ENCODE peak calls at places on chromosomes 12 and 14, in nine cellular contexts. M, F, E, B, N, W, U, X and Z are unnamed samples.

GRCh38 chr12:85955127-85955526 is 81.0 kb downstream of the NTS start:
- DNase-seq in M (peak; percentile 4), F (peak; percentile 3), E (peak; percentile 25), B (no peak), N (no peak), W (no peak), U (peak; percentile 25), X (peak; percentile 3), Z (no peak)

GRCh38 chr14:83566567-83566966 is 1963.4 kb upstream of the FLRT2 start:
- DNase-seq in M (no peak), F (no peak), E (no peak), B (no peak), N (no peak), W (no peak), U (no peak), X (no peak), Z (no peak)

GRCh38 chr12:54257332-54257731 is 22.6 kb downstream of the CBX5 start:
- DNase-seq in M (no peak), F (no peak), E (no peak), B (no peak), N (no peak), W (no peak), U (no peak), X (no peak), Z (no peak)

GRCh38 chr12:104340177-104340576 is 36.6 kb downstream of the EID3 start:
- DNase-seq in M (no peak), F (peak; percentile 42), E (no peak), B (no peak), N (no peak), W (no peak), U (no peak), X (no peak), Z (no peak)

GRCh38 chr14:69716483-69717187 is 50.3 kb upstream of the SRSF5 start:
- DNase-seq in M (no peak), F (peak; percentile 90), E (peak; percentile 53), B (peak; percentile 55), N (peak; percentile 68), W (peak; percentile 34), U (no peak), X (no peak), Z (no peak)

GRCh38 chr12:113514602-113515001 is 42.9 kb upstream of the LHX5 start:
- DNase-seq in M (no peak), F (no peak), E (no peak), B (no peak), N (no peak), W (no peak), U (no peak), X (no peak), Z (no peak)

GRCh38 chr12:124306686-124307555 is 12.0 kb downstream of the RFLNA start:
- DNase-seq in M (no peak), F (no peak), E (no peak), B (no peak), N (no peak), W (no peak), U (no peak), X (no peak), Z (no peak)

GRCh38 chr12:123748661-123749060 is 13.4 kb upstream of the DNAH10 start:
- DNase-seq in M (no peak), F (peak; percentile 48), E (peak; percentile 37), B (no peak), N (no peak), W (no peak), U (no peak), X (no peak), Z (no peak)

GRCh38 chr14:70808023-70808401 is 1.3 kb downstream of the MAP3K9 start:
- DNase-seq in M (peak; percentile 54), F (no peak), E (peak; percentile 66), B (peak; percentile 57), N (peak; percentile 67), W (peak; percentile 58), U (peak; percentile 85), X (peak; percentile 59), Z (peak; percentile 41)

GRCh38 chr12:112325648-112326207 is 56.5 kb downstream of the HECTD4 start:
- DNase-seq in M (no peak), F (no peak), E (no peak), B (no peak), N (no peak), W (no peak), U (no peak), X (no peak), Z (no peak)

GRCh38 chr12:5442251-5443006 is 10.5 kb downstream of the NTF3 start:
- DNase-seq in M (peak; percentile 55), F (peak; percentile 78), E (peak; percentile 51), B (peak; percentile 62), N (peak; percentile 17), W (peak; percentile 28), U (peak; percentile 64), X (peak; percentile 39), Z (peak; percentile 42)

GRCh38 chr12:62660763-62661162 is 194.1 kb downstream of the MON2 start:
- DNase-seq in M (no peak), F (peak; percentile 87), E (peak; percentile 75), B (no peak), N (peak; percentile 28), W (no peak), U (no peak), X (no peak), Z (no peak)

GRCh38 chr12:89225401-89225800 is 126.9 kb downstream of the DUSP6 start:
- DNase-seq in M (no peak), F (peak; percentile 93), E (peak; percentile 86), B (peak; percentile 40), N (peak; percentile 53), W (no peak), U (no peak), X (peak; percentile 81), Z (no peak)

GRCh38 chr12:79591988-79592387 is 98.8 kb downstream of the PAWR start:
- DNase-seq in M (no peak), F (peak; percentile 9), E (peak; percentile 28), B (no peak), N (no peak), W (no peak), U (no peak), X (no peak), Z (no peak)

GRCh38 chr12:123949118-123949774 is 23.4 kb downstream of the CCDC92 start:
- DNase-seq in M (no peak), F (no peak), E (no peak), B (peak; percentile 37), N (no peak), W (no peak), U (no peak), X (no peak), Z (no peak)

GRCh38 chr14:91891721-91892220 is 24.4 kb upstream of the TC2N start:
- DNase-seq in M (no peak), F (peak; percentile 75), E (no peak), B (no peak), N (no peak), W (no peak), U (no peak), X (no peak), Z (no peak)

GRCh38 chr12:116346751-116347150 is 69.3 kb upstream of the MED13L start:
- DNase-seq in M (no peak), F (peak; percentile 92), E (peak; percentile 81), B (peak; percentile 53), N (peak; percentile 23), W (no peak), U (no peak), X (no peak), Z (no peak)

GRCh38 chr12:71397433-71397954 is 42.1 kb upstream of the LGR5 start:
- DNase-seq in M (no peak), F (peak; percentile 42), E (peak; percentile 92), B (no peak), N (no peak), W (no peak), U (no peak), X (no peak), Z (no peak)
- H3K4me3 ChIP-seq in M (no peak overlapping the region), F (no peak overlapping the region), E (no peak overlapping the region), B (no peak overlapping the region), N (no peak overlapping the region), W (no peak overlapping the region), U (no peak overlapping the region), X (no peak overlapping the region), Z (no peak overlapping the region)

GRCh38 chr14:75469606-75470237 is 41.9 kb downstream of the JDP2 start:
- DNase-seq in M (no peak), F (peak; percentile 50), E (peak; percentile 32), B (no peak), N (no peak), W (no peak), U (no peak), X (no peak), Z (no peak)
- H3K9me2 ChIP-seq in M (no peaks in the 10 kb centered on the region), F (no peaks in the 10 kb centered on the region), E (no peaks in the 10 kb centered on the region), B (no peaks in the 10 kb centered on the region), N (no peaks in the 10 kb centered on the region), W (no peaks in the 10 kb centered on the region), U (no peaks in the 10 kb centered on the region), X (no peaks in the 10 kb centered on the region), Z (no peaks in the 10 kb centered on the region)

GRCh38 chr12:55824726-55825125 is 4.7 kb downstream of the DNAJC14 start:
- DNase-seq in M (no peak), F (no peak), E (no peak), B (no peak), N (no peak), W (no peak), U (no peak), X (no peak), Z (no peak)
- H3K4me3 ChIP-seq in M (no peak overlapping the region), F (no peak overlapping the region), E (peak overlapping the region; percentile 29), B (no peak overlapping the region), N (no peak overlapping the region), W (no peak overlapping the region), U (no peak overlapping the region), X (no peak overlapping the region), Z (peak overlapping the region; percentile 96)

GRCh38 chr12:68912916-68913315 is 20.1 kb downstream of the CPM start:
- DNase-seq in M (no peak), F (peak; percentile 16), E (no peak), B (no peak), N (no peak), W (no peak), U (no peak), X (no peak), Z (no peak)

GRCh38 chr12:68913682-68914081 is 19.3 kb downstream of the CPM start:
- DNase-seq in M (no peak), F (no peak), E (no peak), B (no peak), N (no peak), W (no peak), U (no peak), X (no peak), Z (no peak)

GRCh38 chr12:68910128-68910527 is 22.8 kb downstream of the CPM start:
- DNase-seq in M (no peak), F (peak; percentile 40), E (peak; percentile 71), B (no peak), N (no peak), W (no peak), U (no peak), X (no peak), Z (no peak)

GRCh38 chr12:68908076-68908475 is 24.9 kb downstream of the CPM start:
- DNase-seq in M (no peak), F (no peak), E (no peak), B (no peak), N (no peak), W (no peak), U (no peak), X (no peak), Z (no peak)

DNA sequence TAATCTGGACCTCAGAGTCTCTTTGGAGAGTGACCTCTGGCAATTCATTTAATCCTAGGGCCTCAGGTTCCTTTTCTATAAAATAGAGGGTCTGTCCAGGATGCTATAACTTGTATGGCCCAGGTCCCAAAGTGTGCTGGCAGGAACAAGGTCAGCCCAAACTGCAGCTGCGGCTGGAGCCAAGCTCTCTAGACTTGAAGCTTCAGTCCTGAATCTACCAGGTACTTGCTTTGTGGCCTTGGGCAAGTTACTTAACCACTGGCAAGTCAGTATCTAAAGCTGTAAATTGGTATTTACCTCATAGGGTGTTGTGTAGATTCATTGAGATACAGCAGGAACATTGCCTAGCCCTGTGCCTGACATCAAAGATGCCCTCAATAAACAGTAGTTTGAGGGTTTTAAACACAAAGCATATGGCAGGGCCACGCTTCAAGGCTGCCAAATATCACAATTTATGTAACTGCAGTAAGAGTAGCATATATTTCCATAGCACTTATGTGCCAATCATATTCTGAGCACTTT is 21.7 kb downstream of the CPM start:
- DNase-seq in M (no peak), F (no peak), E (no peak), B (no peak), N (no peak), W (no peak), U (no peak), X (no peak), Z (no peak)
- H3K9me2 ChIP-seq in M (no peaks in the 10 kb centered on the region), F (no peaks in the 10 kb centered on the region), E (no peaks in the 10 kb centered on the region), B (no peaks in the 10 kb centered on the region), N (no peaks in the 10 kb centered on the region), W (no peaks in the 10 kb centered on the region), U (no peaks in the 10 kb centered on the region), X (no peaks in the 10 kb centered on the region), Z (no peaks in the 10 kb centered on the region)